ENCODE peak calls at places on chromosomes 6 and 20, in five cellular contexts. Y is brain microvascular endothelial cell, X is cardiac muscle cell, E is AG04450, H is testis. P is an unnamed sample.
A peak's percentile ranks its signal among the peaks of the same experiment; 100 is the strongest.

GRCh38 chr6:112560651-112561050 is 213.5 kb downstream of the RFPL4B start:
- DNase-seq in Y (no peak), X (no peak), H (no peak), E (no peak), P (no peak)

GRCh38 chr6:167481527-167481926 is 156.6 kb downstream of the TTLL2 start:
- DNase-seq in X (no peak), H (no peak), E (no peak), Y (no peak), P (no peak)

GRCh38 chr6:38337819-38338465 is 301.8 kb downstream of the BTBD9 start:
- DNase-seq in E (peak; percentile 42), H (no peak), X (peak; percentile 74), Y (peak; percentile 76), P (peak; percentile 77)

GRCh38 chr20:11124849-11125505 is 451.2 kb upstream of the JAG1 start:
- DNase-seq in H (no peak), X (no peak), E (no peak), Y (peak; percentile 51), P (no peak)

GRCh38 chr6:97626586-97627441 is 343.8 kb upstream of the MMS22L start:
- DNase-seq in X (no peak), Y (peak; percentile 9), H (no peak), E (no peak), P (no peak)

GRCh38 chr6:20172842-20173456 is 39.3 kb downstream of the MBOAT1 start:
- DNase-seq in E (no peak), H (no peak), Y (no peak), X (no peak), P (no peak)

GRCh38 chr20:24462461-24463010 is 6.9 kb upstream of the SYNDIG1 start:
- DNase-seq in H (no peak), X (no peak), E (no peak), Y (no peak), P (no peak)

GRCh38 chr6:99276747-99277146 is 72.7 kb downstream of the FAXC start:
- DNase-seq in H (no peak), X (no peak), E (no peak), Y (peak; percentile 21), P (peak; percentile 3)

GRCh38 chr6:29519291-29520010 is 31.7 kb upstream of the MAS1L start:
- DNase-seq in Y (no peak), E (no peak), X (no peak), H (no peak), P (no peak)

GRCh38 chr6:30696432-30696831 is 5.6 kb upstream of the NRM start:
- DNase-seq in E (no peak), Y (no peak), X (no peak), H (no peak), P (no peak)

GRCh38 chr20:62938105-62938888 is at the start of gene GID8:
- DNase-seq in H (peak; percentile 46), E (no peak), X (peak; percentile 57), Y (no peak), P (peak; percentile 49)

GRCh38 chr20:57400262-57400701 is 9.1 kb downstream of the RBM38 start:
- DNase-seq in X (no peak), Y (no peak), H (no peak), E (no peak), P (no peak)

GRCh38 chr6:74451953-74452352 is 753.9 kb downstream of the COL12A1 start:
- DNase-seq in H (no peak), X (no peak), E (no peak), Y (no peak), P (no peak)

GRCh38 chr6:33837971-33838665 is 34.3 kb upstream of the MLN start:
- DNase-seq in E (peak; percentile 16), X (peak; percentile 72), H (peak; percentile 57), Y (no peak), P (peak; percentile 56)

GRCh38 chr20:38602185-38602581 is 574 bp downstream of the ARHGAP40 start:
- DNase-seq in X (no peak), H (no peak), E (no peak), Y (no peak), P (no peak)

GRCh38 chr20:33635341-33635740 is 26.8 kb upstream of the C20orf144 start:
- DNase-seq in Y (no peak), E (no peak), H (no peak), X (no peak), P (no peak)

GRCh38 chr6:26217714-26218075 is 130.5 kb downstream of the HFE start:
- DNase-seq in X (peak; percentile 30), Y (no peak), E (no peak), H (no peak), P (peak; percentile 32)

GRCh38 chr20:11252447-11252846 is 578.6 kb upstream of the JAG1 start:
- DNase-seq in H (no peak), Y (no peak), E (no peak), X (no peak), P (no peak)

GRCh38 chr20:51930775-51931174 is 128.5 kb upstream of the SALL4 start:
- DNase-seq in H (no peak), X (peak; percentile 90), E (peak; percentile 11), Y (peak; percentile 88), P (peak; percentile 91)

GRCh38 chr6:26218824-26219223 is 131.6 kb downstream of the HFE start:
- DNase-seq in X (no peak), H (no peak), Y (no peak), E (no peak), P (no peak)

GRCh38 chr6:135739288-135739687 is 112.2 kb upstream of the PDE7B start:
- DNase-seq in Y (peak; percentile 95), E (peak; percentile 21), X (peak; percentile 92), H (no peak), P (peak; percentile 94)

GRCh38 chr6:111503194-111503593 is 20.2 kb upstream of the REV3L start:
- DNase-seq in E (no peak), X (peak; percentile 42), H (no peak), Y (peak; percentile 32), P (no peak)

GRCh38 chr6:134585529-134585873 is 267.6 kb upstream of the SGK1 start:
- DNase-seq in X (no peak), Y (peak; percentile 58), H (no peak), E (no peak), P (no peak)

GRCh38 chr20:62367483-62368302 is 581 bp upstream of the LAMA5 start:
- DNase-seq in Y (no peak), E (no peak), X (peak; percentile 36), H (peak; percentile 71), P (no peak)

GRCh38 chr6:7895125-7895423 is 15.5 kb downstream of the TXNDC5 start:
- DNase-seq in Y (no peak), X (no peak), H (no peak), E (no peak), P (no peak)

GRCh38 chr6:5337573-5337972 is 76.3 kb downstream of the FARS2 start:
- DNase-seq in H (no peak), Y (peak; percentile 24), X (peak; percentile 76), E (no peak), P (peak; percentile 53)

GRCh38 chr20:17960927-17961599 is 7.5 kb downstream of the SNX5 start:
- DNase-seq in E (peak; percentile 75), H (peak; percentile 35), Y (no peak), X (peak; percentile 90), P (peak; percentile 78)

GRCh38 chr6:130037207-130037811 is 18.9 kb downstream of the L3MBTL3 start:
- DNase-seq in X (peak; percentile 14), Y (no peak), H (no peak), E (no peak), P (peak; percentile 23)
- TF ChIP-seq CTCF in X (peak; percentile 55), Y (peak; percentile 37), H (peak; percentile 15), E (peak; percentile 51), P (peak; percentile 49)

DNA sequence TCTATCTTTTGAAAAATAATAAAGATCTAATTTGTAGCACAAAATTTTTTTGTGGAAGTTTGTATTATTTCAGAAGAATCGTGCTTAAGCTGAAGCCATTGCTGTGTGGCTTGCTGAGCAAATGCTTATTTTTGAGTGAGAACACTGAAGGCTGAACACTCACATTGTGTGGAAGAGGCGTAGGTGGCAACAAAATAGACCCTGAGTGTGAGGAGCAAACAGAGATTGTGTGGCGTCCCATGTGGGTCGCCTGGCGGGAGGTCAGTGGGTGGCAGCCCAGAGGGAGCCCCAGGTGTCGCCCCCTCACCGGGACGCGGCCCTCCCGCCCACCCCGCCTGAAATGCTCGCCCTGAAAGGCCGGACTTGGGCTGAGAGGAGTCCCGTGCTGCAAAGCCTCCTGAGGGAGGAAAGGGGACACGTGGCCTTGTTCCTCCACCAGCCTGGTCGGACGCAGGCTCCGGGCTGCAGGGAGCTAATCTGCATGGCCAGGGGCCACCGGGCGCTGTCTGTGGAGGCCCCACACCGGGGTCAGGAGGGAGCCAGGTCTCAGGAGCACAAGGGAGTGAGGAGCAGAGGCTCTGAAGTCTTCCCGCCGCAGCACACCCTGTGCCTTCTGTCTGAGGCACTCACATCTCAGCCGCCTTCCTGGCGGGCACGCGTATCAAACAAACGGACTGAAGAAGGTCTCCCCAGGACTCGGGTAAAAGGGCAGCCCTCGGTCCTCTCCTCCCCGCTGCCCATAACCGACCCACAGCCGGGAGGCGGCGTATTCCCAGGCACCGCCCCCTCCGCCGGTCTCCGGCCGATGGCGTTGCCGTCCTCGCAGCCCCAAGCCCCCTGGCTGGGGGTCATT is 15.9 kb downstream of the DDO start:
- DNase-seq in E (no peak), Y (no peak), H (peak; percentile 32), X (peak; percentile 35), P (no peak)
- H3K4me3 ChIP-seq in E (peak overlapping the region; percentile 5), Y (peak overlapping the region; percentile 51), H (peak overlapping the region; percentile 34), X (no peak overlapping the region), P (peak overlapping the region; percentile 48)

GRCh38 chr20:5058873-5059272 is 57.6 kb upstream of the SLC23A2 start:
- DNase-seq in X (no peak), H (no peak), E (no peak), Y (no peak), P (no peak)

GRCh38 chr20:5061209-5061608 is 58.5 kb downstream of the PCNA start:
- DNase-seq in H (no peak), Y (no peak), X (no peak), E (no peak), P (no peak)

DNA sequence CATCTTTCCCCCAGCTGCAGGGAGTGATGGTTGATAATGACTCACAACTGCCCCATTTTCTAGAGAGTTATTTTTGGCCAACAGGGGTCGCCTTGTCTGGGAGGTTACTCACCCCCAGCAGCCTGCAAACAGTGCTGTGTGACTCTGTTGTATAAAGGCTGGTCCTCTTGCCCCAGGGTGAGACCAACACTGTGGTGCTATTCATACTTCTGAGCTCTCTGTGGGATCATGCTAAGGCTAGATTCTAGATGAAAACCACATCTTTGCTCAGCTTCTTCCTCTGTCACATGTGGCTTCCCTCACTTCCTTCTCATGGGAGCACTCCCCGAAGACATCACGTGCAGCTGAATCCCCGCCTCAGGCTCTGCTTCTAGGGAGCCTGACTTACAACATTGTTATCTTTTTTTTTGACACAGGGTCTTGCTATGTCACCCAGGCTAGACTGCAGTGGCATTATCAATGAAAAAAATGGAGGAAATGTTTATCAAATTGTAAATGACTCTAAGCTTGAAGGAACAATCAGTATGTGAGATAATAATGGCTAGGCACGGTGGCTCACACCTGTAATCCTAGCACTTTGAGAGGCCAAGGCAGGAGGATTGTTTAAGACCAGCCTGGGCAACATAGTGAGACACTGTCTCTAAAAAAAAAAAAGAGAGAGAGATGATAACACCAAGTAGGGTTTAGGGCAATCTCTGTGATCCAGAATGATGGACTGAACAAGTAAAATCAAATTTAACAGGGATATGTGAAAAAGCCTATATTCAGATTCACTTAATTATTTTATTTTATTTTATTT is 55.7 kb upstream of the SLC23A2 start:
- DNase-seq in X (peak; percentile 37), Y (peak; percentile 36), H (peak; percentile 58), E (no peak), P (peak; percentile 40)
- TF ChIP-seq CTCF in X (peak; percentile 50), Y (peak; percentile 69), H (no peak), E (peak; percentile 45), P (peak; percentile 47)

DNA sequence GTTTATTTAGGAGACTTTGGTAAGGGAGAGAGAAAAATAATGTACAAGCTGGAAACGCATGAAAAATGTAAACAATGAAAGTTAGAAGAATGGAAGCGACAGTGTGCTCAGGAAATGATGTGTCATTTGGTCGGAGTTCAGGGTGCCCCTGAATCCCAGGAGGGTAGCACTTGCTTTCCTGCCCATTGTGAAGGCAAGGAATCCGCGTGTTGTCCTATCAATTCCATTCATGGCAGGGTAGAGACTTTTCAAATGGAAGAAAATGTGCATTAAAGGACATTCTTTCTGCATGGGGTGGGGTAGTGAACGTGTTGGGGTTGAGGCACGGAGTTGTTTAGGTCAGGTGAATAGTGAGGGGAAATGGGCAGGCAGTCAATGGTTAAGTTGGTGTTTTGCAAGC is 33.7 kb downstream of the GCNT2 start:
- DNase-seq in H (no peak), X (no peak), E (no peak), Y (no peak), P (no peak)
- H3K4me3 ChIP-seq in H (no peak overlapping the region), X (no peak overlapping the region), E (no peak overlapping the region), Y (no peak overlapping the region), P (no peak overlapping the region)